ENCODE peak calls at places on chromosomes 5 and 9, in five cellular contexts. T, W, K, A and M are unnamed samples.

GRCh38 chr5:56819027-56819881 is 3.9 kb downstream of the MAP3K1 start:
- DNase-seq in W (no peak), T (no peak), K (no peak), A (no peak), M (no peak)

GRCh38 chr5:137706841-137707240 is 29.0 kb downstream of the KLHL3 start:
- DNase-seq in W (no peak), K (no peak), T (no peak), A (no peak), M (no peak)

GRCh38 chr9:134196911-134197310 is 32.5 kb upstream of the RNU6ATAC start:
- DNase-seq in K (no peak), T (no peak), A (no peak), W (no peak), M (no peak)

GRCh38 chr9:93677641-93678136 is 101.3 kb downstream of the PHF2 start:
- DNase-seq in T (no peak), W (no peak), A (peak), K (no peak), M (peak)

GRCh38 chr5:90173299-90174030 is 236.1 kb downstream of the CETN3 start:
- DNase-seq in T (no peak), W (no peak), K (no peak), A (no peak), M (no peak)

GRCh38 chr9:94577036-94577435 is 16.6 kb downstream of the FBP2 start:
- DNase-seq in A (no peak), T (no peak), K (no peak), W (no peak), M (no peak)

GRCh38 chr9:113454914-113455761 is 8.4 kb upstream of the RGS3 start:
- DNase-seq in W (no peak), K (peak), A (no peak), T (peak), M (no peak)

GRCh38 chr9:124869986-124870560 is 8.1 kb downstream of the ARPC5L start:
- DNase-seq in W (peak), K (no peak), A (peak), T (no peak), M (no peak)

GRCh38 chr5:16616536-16617271 is at the start of gene RETREG1:
- DNase-seq in K (no peak), W (peak), A (peak), T (peak), M (peak)

GRCh38 chr5:32168460-32169033 is 5.6 kb downstream of the GOLPH3 start:
- DNase-seq in A (no peak), K (no peak), T (no peak), W (no peak), M (no peak)

GRCh38 chr5:155897761-155898160 is 429.2 kb upstream of the SGCD start:
- DNase-seq in A (no peak), K (peak), T (no peak), W (no peak), M (no peak)